ENCODE peak calls at places on chromosomes 11 and 22, in four cellular contexts. S, E, H and C are unnamed samples. For H3K9me3, the result is how much of the 10 kb centered on the place peaks cover.

GRCh38 chr11:78256962-78257361 is 68.2 kb downstream of the USP35 start:
- DNase-seq in E (no peak), H (no peak), S (no peak), C (no peak)

GRCh38 chr11:71499125-71499524 is 27.9 kb upstream of the KRTAP5-7 start:
- DNase-seq in H (no peak), S (no peak), E (no peak), C (no peak)

GRCh38 chr11:60867871-60868681 is 734 bp downstream of the ZP1 start:
- DNase-seq in S (no peak), E (no peak), H (no peak), C (no peak)

GRCh38 chr11:96967616-96968015 is 577.8 kb downstream of the JRKL start:
- DNase-seq in H (no peak), E (no peak), S (no peak), C (no peak)

GRCh38 chr11:114166897-114167323 is 107.4 kb downstream of the ZBTB16 start:
- DNase-seq in H (no peak), S (no peak), E (no peak), C (no peak)

GRCh38 chr22:32181043-32181442 is 21.9 kb upstream of the C22orf42 start:
- DNase-seq in H (no peak), S (no peak), E (no peak), C (no peak)

GRCh38 chr22:18024276-18024939 is at the start of gene MICAL3:
- DNase-seq in H (peak), S (no peak), E (no peak), C (no peak)

GRCh38 chr22:44389181-44389580 is 76.4 kb upstream of the SHISAL1 start:
- DNase-seq in E (no peak), S (no peak), H (no peak), C (no peak)

GRCh38 chr11:69333906-69334305 is 40.0 kb downstream of the MYEOV start:
- DNase-seq in E (no peak), H (no peak), S (no peak), C (no peak)

GRCh38 chr11:27553186-27553585 is 46.6 kb upstream of the LIN7C start:
- DNase-seq in S (no peak), H (no peak), E (no peak), C (no peak)

GRCh38 chr11:82722236-82722635 is 11.4 kb downstream of the FAM181B start:
- DNase-seq in S (no peak), E (no peak), H (no peak), C (no peak)

GRCh38 chr11:95596011-95596489 is 193.5 kb downstream of the FAM76B start:
- DNase-seq in E (no peak), H (no peak), S (no peak), C (no peak)

GRCh38 chr11:126465573-126466287 is 110.2 kb downstream of the ST3GAL4 start:
- DNase-seq in S (no peak), E (peak), H (no peak), C (no peak)

GRCh38 chr22:36301384-36301828 is 48.5 kb downstream of the APOL1 start:
- DNase-seq in E (no peak), H (peak), S (peak), C (peak)

GRCh38 chr22:38412435-38413084 is 42.4 kb downstream of the KCNJ4 start:
- DNase-seq in H (peak), E (no peak), S (no peak), C (no peak)

GRCh38 chr11:124807201-124807600 is 7.0 kb upstream of the MSANTD2 start:
- DNase-seq in E (no peak), S (no peak), H (no peak), C (no peak)

GRCh38 chr22:38104084-38104483 is 6.4 kb downstream of the BAIAP2L2 start:
- DNase-seq in H (peak), S (no peak), E (no peak), C (no peak)

GRCh38 chr22:49580024-49580423 is 247.6 kb downstream of the BRD1 start:
- DNase-seq in H (no peak), E (no peak), S (no peak), C (no peak)

GRCh38 chr22:26432619-26433311 is 3.7 kb downstream of the ASPHD2 start:
- DNase-seq in S (no peak), H (no peak), E (peak), C (no peak)

GRCh38 chr11:74726547-74727182 is 4.6 kb downstream of the CHRDL2 start:
- DNase-seq in H (peak), E (no peak), S (peak), C (peak)

GRCh38 chr11:16788141-16789060 is 50.0 kb downstream of the C11orf58 start:
- DNase-seq in E (no peak), S (peak), H (peak), C (peak)

DNA sequence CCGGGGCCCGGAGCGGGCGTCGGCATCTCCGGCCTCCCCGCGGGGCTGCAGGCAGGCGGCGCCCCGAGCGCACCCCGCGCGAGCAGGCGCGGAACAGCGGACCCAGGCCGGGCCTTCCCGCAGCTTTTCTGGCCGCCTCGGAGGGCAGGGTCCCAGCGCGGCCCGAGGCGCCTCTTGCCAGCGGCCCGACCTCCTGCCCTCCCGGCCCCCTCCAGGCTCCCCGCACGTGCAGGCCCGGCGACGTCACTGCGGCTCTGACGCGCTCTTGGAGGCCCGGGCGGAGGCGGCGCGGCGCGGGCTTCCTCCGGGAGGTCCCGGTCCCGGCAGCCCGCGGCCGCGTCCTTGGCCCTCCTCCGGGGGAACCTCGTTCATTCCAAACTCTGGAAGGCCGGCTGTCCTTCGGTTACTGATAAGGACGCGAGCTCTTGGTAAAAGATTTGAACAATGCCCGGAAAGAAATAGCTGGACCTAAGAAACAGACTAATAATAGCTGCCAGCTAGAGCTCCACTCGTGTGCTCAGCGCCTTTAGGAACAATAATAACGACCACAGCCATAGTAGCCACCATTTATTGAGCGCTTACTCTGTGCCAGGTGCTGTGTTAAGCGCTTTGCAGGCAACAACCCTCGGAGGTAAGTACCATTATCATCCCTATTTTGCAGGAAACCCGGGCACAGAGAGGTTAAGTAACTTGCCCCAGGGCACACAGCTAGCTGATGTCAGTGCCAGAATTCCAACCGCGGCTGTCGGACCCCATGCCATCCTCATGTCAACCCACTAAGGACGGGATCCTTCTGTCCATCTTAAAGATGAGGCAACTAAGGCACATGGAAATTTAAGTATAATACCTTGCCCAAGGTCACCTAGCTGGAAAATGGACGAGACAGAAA is 39.1 kb upstream of the CREB3L1 start:
- DNase-seq in S (no peak), E (no peak), H (peak), C (no peak)
- H3K4me3 ChIP-seq in S (peak), E (peak), H (peak), C (peak)

GRCh38 chr11:80726236-80726635 is 1285.4 kb upstream of the TENM4 start:
- DNase-seq in E (no peak), S (no peak), H (no peak), C (no peak)

GRCh38 chr11:80724366-80724765 is 1283.5 kb upstream of the TENM4 start:
- DNase-seq in H (no peak), S (no peak), E (no peak), C (no peak)

GRCh38 chr11:80722616-80723015 is 1281.8 kb upstream of the TENM4 start:
- DNase-seq in E (no peak), S (no peak), H (no peak), C (no peak)

GRCh38 chr11:80727315-80727714 is 1286.5 kb upstream of the TENM4 start:
- DNase-seq in H (peak), E (peak), S (peak), C (peak)
- TF ChIP-seq SUZ12 in H (no peak), E (no peak), S (no peak), C (no peak)

GRCh38 chr22:21663738-21664137 is 2.1 kb upstream of the PPIL2 start:
- DNase-seq in H (no peak), S (no peak), E (no peak), C (no peak)

GRCh38 chr22:21665047-21665851 is 563 bp upstream of the PPIL2 start:
- DNase-seq in E (no peak), H (no peak), S (no peak), C (no peak)

GRCh38 chr22:21660904-21661303 is 4.9 kb upstream of the PPIL2 start:
- DNase-seq in E (no peak), S (no peak), H (no peak), C (no peak)

GRCh38 chr22:21659864-21660525 is 5.8 kb upstream of the PPIL2 start:
- DNase-seq in H (no peak), S (no peak), E (no peak), C (no peak)

GRCh38 chr22:21661991-21662390 is 3.8 kb upstream of the PPIL2 start:
- DNase-seq in E (no peak), S (no peak), H (no peak), C (no peak)
- H3K9me3 ChIP-seq in E (under half), S (under half), H (under half), C (under half)

DNA sequence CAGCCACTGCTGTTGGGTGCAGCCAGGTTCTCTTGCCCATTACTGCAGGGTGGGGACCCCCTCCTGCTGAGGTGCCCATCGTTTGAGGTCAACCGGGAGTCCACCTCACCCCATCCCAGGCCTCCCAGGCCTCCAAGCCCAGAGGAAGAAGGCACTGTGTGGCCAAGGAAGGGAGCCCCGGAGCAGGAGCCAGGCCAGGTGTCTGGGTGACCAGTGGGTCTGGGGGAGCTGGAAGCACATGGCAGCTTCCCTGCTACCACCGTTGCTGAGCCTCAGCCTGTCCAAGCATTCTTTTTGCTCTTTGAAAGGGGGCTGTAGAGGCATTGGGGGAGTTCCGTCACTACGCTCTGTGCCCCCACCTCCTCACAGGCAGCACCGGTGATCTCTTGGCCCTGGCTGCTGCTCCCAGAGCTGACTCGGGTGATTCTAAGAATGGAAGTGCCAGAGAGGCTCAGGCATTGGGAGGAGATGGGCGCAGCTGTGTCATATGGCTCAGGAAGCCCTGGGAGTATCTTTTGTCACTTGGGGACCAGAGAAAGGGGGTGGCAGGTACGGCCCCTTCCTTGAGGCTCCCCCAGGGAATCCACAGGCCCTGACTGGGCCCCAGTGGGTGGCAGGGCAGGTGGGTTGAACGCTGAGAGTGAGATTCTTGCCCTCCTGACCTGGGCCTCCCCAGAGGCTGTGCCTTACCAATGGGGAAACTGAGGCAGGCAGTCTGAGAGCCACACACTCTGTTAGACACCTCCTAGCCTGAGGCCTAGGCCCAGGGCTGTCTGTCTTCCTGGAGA is 1.9 kb downstream of the SEPTIN5 start:
- DNase-seq in S (no peak), E (no peak), H (no peak), C (no peak)
- H3K4me3 ChIP-seq in S (no peak), E (no peak), H (no peak), C (no peak)

DNA sequence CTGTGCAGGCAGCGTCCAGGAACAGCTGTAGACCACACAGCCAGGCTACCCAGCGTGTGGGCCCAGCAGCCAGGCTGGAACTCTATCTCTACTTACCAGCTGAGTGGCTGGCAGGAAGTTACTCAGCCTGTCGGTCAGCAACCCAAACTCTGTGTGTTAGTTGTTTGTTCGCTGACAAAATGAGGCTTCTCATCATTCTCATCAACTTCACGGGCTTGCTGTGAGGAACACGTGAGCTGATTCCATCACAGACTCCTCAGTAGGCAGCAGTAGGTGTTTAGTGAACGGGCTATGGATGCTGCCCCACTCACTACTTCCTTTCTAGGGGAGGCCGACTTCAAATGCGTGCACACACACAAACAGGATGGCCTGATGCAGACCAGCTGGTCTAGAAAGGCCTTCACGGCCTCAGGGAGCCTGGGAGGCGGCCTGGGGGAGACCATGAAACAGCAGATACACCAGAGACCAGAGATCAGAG is 830 bp upstream of the SPDYC start:
- DNase-seq in E (no peak), S (no peak), H (no peak), C (no peak)
- TF ChIP-seq SUZ12 in E (no peak), S (no peak), H (no peak), C (no peak)

GRCh38 chr11:35152575-35152974 is 13.6 kb downstream of the CD44 start:
- DNase-seq in H (no peak), S (no peak), E (no peak), C (no peak)

GRCh38 chr11:35148163-35148562 is 9.2 kb downstream of the CD44 start:
- DNase-seq in H (no peak), E (no peak), S (no peak), C (no peak)

GRCh38 chr11:35153280-35153679 is 14.3 kb downstream of the CD44 start:
- DNase-seq in H (no peak), E (no peak), S (no peak), C (no peak)

GRCh38 chr11:35151896-35152295 is 12.9 kb downstream of the CD44 start:
- DNase-seq in S (no peak), E (no peak), H (no peak), C (peak)

DNA sequence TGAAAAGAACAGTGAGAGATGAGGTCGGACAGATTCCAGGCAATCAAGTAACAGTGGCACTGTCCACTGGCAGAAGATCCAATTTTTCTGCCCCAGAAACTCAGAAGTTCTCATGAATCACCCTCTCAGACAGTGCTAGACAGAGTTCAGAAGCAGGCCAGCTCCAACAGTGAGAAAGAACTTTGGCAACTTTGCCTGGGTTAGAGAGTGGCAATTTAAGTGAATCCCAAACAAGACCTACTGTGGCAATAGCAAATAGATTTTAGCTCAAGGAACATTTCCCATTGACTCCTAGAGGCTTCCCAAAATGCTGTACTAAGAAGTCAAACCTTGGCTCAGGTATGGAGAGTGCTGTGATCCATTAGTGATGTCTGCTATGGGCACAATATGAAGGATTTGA is 12.3 kb downstream of the CD44 start:
- DNase-seq in H (no peak), E (no peak), S (no peak), C (no peak)
- H3K9me3 ChIP-seq in H (under half), E (under half), S (under half), C (under half)

DNA sequence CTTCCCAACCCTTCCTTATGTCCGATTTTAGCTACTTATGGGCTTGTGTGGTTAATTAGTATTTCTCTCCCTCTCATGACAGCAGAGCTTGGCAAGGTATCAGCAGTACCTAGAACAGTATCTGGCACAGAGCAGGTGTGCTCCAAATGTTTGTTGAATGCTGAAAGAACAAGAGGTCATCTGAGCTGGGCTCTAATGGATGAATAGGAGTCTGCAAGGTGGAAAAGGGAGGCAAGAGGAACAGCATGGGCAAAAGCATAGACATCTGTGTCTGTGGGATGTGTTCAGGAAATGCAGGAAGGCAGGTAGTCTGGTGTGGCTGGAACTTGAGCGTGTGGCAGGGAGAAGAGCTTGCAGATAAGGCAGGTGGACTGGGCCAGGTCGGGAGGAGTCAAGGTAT is 19.0 kb downstream of the PRG3 start:
- DNase-seq in S (no peak), E (no peak), H (no peak), C (no peak)
- H3K4me3 ChIP-seq in S (no peak), E (no peak), H (no peak), C (no peak)

GRCh38 chr22:35128637-35129036 is 62.7 kb downstream of the ISX start:
- DNase-seq in H (no peak), E (peak), S (no peak), C (no peak)
- TF ChIP-seq SUZ12 in H (no peak), E (no peak), S (no peak), C (no peak)

GRCh38 chr11:132607575-132607974 is 924.7 kb downstream of the OPCML start:
- DNase-seq in E (no peak), S (no peak), H (no peak), C (no peak)

GRCh38 chr11:132610791-132611190 is 921.5 kb downstream of the OPCML start:
- DNase-seq in H (no peak), S (no peak), E (no peak), C (no peak)

GRCh38 chr11:132605794-132606570 is 926.3 kb downstream of the OPCML start:
- DNase-seq in E (no peak), S (no peak), H (no peak), C (no peak)

GRCh38 chr11:132604446-132604845 is 927.9 kb downstream of the OPCML start:
- DNase-seq in S (no peak), H (no peak), E (no peak), C (no peak)

GRCh38 chr11:132610216-132610615 is 922.1 kb downstream of the OPCML start:
- DNase-seq in S (no peak), H (no peak), E (no peak), C (no peak)
- H3K9me3 ChIP-seq in S (half or more), H (under half), E (under half), C (under half)